ENCODE peak calls at places on chromosomes 7 and 10, in ten cellular contexts. G is stomach; D is Panc1; H is testis; Q is CD8-positive, alpha-beta T cell; T is astrocyte; A is IMR-90; V is right atrium auricular region; R is left ventricle myocardium inferior; W is colonic mucosa. F is an unnamed sample.

GRCh38 chr7:105934577-105935185 is 28.4 kb upstream of the CDHR3 start:
- DNase-seq in G (peak; percentile 56), D (no peak), H (peak; percentile 76), Q (no peak), T (no peak), A (peak; percentile 47), V (no peak), R (no peak), W (no peak), F (no peak)

GRCh38 chr10:49298666-49298989 is 342 bp upstream of the C10orf71 start:
- DNase-seq in G (no peak), D (no peak), H (peak; percentile 48), Q (no peak), T (no peak), A (no peak), V (peak; percentile 77), R (peak; percentile 78), W (no peak), F (no peak)

GRCh38 chr10:5710854-5711253 is 26.2 kb downstream of the TASOR2 start:
- DNase-seq in G (no peak), D (no peak), H (no peak), Q (no peak), T (no peak), A (no peak), V (no peak), R (no peak), W (no peak), F (no peak)

GRCh38 chr7:66296555-66296954 is 91.4 kb downstream of the TPST1 start:
- DNase-seq in G (no peak), D (no peak), H (no peak), Q (no peak), T (no peak), A (peak; percentile 38), V (no peak), R (no peak), W (no peak), F (no peak)

GRCh38 chr10:35572583-35572982 is 32.6 kb upstream of the GJD4 start:
- DNase-seq in G (no peak), D (no peak), H (no peak), Q (no peak), T (no peak), A (peak; percentile 34), V (no peak), R (no peak), W (no peak), F (no peak)

GRCh38 chr10:329361-330099 is 194.3 kb downstream of the ZMYND11 start:
- DNase-seq in G (peak; percentile 93), D (peak; percentile 68), H (peak; percentile 88), Q (peak; percentile 45), T (peak; percentile 93), A (peak; percentile 96), V (peak; percentile 91), R (peak; percentile 79), W (peak; percentile 94), F (no peak)

GRCh38 chr7:115332691-115333090 is 410.8 kb downstream of the MDFIC start:
- DNase-seq in G (no peak), D (no peak), H (no peak), Q (no peak), T (peak; percentile 1), A (peak; percentile 49), V (no peak), R (no peak), W (no peak), F (no peak)

GRCh38 chr7:70693690-70694356 is 438.1 kb upstream of the GALNT17 start:
- DNase-seq in G (peak; percentile 76), D (no peak), H (peak; percentile 69), Q (peak; percentile 76), T (peak; percentile 51), A (peak; percentile 44), V (peak; percentile 80), R (peak; percentile 83), W (peak; percentile 88), F (peak; percentile 84)

GRCh38 chr7:108132551-108133265 is 2.5 kb upstream of the LAMB4 start:
- DNase-seq in G (no peak), D (no peak), H (no peak), Q (no peak), T (peak; percentile 66), A (no peak), V (no peak), R (no peak), W (no peak), F (no peak)

GRCh38 chr10:58813573-58813972 is 300.9 kb downstream of the BICC1 start:
- DNase-seq in G (no peak), D (no peak), H (no peak), Q (no peak), T (no peak), A (no peak), V (no peak), R (no peak), W (no peak), F (no peak)

GRCh38 chr10:80908596-80908995 is 370.9 kb downstream of the SH2D4B start:
- DNase-seq in G (no peak), D (no peak), H (no peak), Q (no peak), T (no peak), A (no peak), V (no peak), R (no peak), W (no peak), F (no peak)

GRCh38 chr10:124224331-124225028 is 131.1 kb upstream of the CHST15 start:
- DNase-seq in G (no peak), D (no peak), H (no peak), Q (no peak), T (peak; percentile 26), A (no peak), V (no peak), R (no peak), W (no peak), F (no peak)

GRCh38 chr10:17379151-17379690 is 75.2 kb downstream of the ST8SIA6 start:
- DNase-seq in G (no peak), D (no peak), H (no peak), Q (no peak), T (no peak), A (no peak), V (no peak), R (no peak), W (no peak), F (no peak)

GRCh38 chr7:5606235-5606634 is 175.2 kb downstream of the RNF216 start:
- DNase-seq in G (no peak), D (no peak), H (no peak), Q (no peak), T (no peak), A (no peak), V (no peak), R (no peak), W (no peak), F (no peak)

GRCh38 chr7:50588937-50589336 is 23.7 kb upstream of the DDC start:
- DNase-seq in G (no peak), D (no peak), H (no peak), Q (no peak), T (no peak), A (no peak), V (no peak), R (no peak), W (no peak), F (no peak)
- TF ChIP-seq CTCF in G (no peak), D (peak; percentile 29), H (no peak), Q (no peak), T (no peak), A (no peak), V (peak; percentile 22), R (no peak), W (no peak), F (no peak)

GRCh38 chr10:3879073-3879472 is 94.1 kb upstream of the KLF6 start:
- DNase-seq in G (no peak), D (no peak), H (no peak), Q (no peak), T (no peak), A (no peak), V (no peak), R (no peak), W (no peak), F (no peak)
- H3K4me3 ChIP-seq in G (no peak overlapping the region), D (peak overlapping the region; percentile 12), H (no peak overlapping the region), Q (no peak overlapping the region), T (no peak overlapping the region), A (no peak overlapping the region), V (no peak overlapping the region), R (no peak overlapping the region), W (no peak overlapping the region), F (no peak overlapping the region)

GRCh38 chr7:30022991-30023390 is 3.5 kb downstream of the FKBP14 start:
- DNase-seq in G (no peak), D (no peak), H (no peak), Q (no peak), T (no peak), A (no peak), V (no peak), R (no peak), W (no peak), F (no peak)

GRCh38 chr7:30019387-30019786 is 7.1 kb downstream of the FKBP14 start:
- DNase-seq in G (no peak), D (no peak), H (no peak), Q (no peak), T (no peak), A (no peak), V (no peak), R (no peak), W (no peak), F (no peak)

GRCh38 chr7:30023524-30023923 is 3.0 kb downstream of the FKBP14 start:
- DNase-seq in G (no peak), D (no peak), H (no peak), Q (no peak), T (no peak), A (no peak), V (no peak), R (no peak), W (no peak), F (no peak)

GRCh38 chr7:30019960-30020359 is 6.5 kb downstream of the FKBP14 start:
- DNase-seq in G (no peak), D (no peak), H (no peak), Q (no peak), T (no peak), A (peak; percentile 7), V (no peak), R (no peak), W (no peak), F (no peak)

DNA sequence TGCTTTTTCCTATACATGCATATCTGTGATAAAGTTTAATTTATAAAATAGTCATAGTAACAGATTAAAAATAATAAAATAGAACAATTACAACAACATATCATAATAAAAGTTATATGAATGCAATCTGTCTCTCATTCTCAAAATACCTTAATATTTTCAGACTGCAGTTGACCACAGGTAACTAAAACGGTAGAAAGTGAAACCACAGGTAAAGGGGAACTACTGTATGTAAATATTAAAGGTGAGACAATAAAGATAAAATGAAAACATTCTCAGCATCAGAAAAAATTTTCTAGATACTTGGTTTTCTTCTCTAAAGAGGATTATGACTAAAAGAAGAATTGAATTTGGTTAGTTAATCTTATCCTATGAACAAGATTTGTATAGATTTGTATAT is 6.0 kb downstream of the FKBP14 start:
- DNase-seq in G (no peak), D (no peak), H (no peak), Q (no peak), T (no peak), A (no peak), V (no peak), R (no peak), W (no peak), F (no peak)
- H3K36me3 ChIP-seq in G (no peaks in the 10 kb centered on the region), D (no peaks in the 10 kb centered on the region), H (no peaks in the 10 kb centered on the region), Q (no peaks in the 10 kb centered on the region), T (peaks cover 11% of the 10 kb centered on the region), A (peaks cover 6% of the 10 kb centered on the region), V (no peaks in the 10 kb centered on the region), R (peaks cover 27% of the 10 kb centered on the region), W (no peaks in the 10 kb centered on the region), F (peaks cover 3% of the 10 kb centered on the region)

DNA sequence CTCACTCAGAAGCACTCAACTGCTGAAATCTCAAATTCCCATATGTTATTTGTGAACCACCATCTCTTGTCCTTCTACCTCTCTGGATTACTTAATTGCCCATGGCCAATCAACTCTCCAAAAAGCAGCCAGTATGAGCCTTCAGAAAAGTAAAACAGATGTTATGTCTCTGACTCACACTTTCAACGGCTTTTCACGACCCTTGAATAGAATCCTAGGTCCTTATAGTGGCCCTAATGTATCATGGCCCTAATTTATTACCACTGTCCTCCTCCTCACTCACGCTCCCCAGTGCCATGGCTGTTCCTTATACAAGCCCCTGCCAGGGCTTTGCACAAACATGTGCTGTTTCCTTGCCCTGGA is 20.0 kb downstream of the ZNF438 start:
- DNase-seq in G (no peak), D (no peak), H (no peak), Q (no peak), T (peak; percentile 26), A (peak; percentile 44), V (no peak), R (no peak), W (no peak), F (no peak)
- TF ChIP-seq CTCF in G (no peak), D (no peak), H (no peak), Q (no peak), T (no peak), A (no peak), V (no peak), R (no peak), W (no peak), F (no peak)